ENCODE peak calls at places on chromosome 1, in ten cellular contexts. R, O, E, P, Q, C, G, V, B and J are unnamed samples.

GRCh38 chr1:24899581-24900485 is 30.2 kb downstream of the RUNX3 start:
- DNase-seq in Q (no peak), C (no peak), P (no peak), R (peak), V (no peak), G (no peak), E (no peak), O (no peak), B (peak), J (no peak)

GRCh38 chr1:1420654-1421134 is 382 bp downstream of the ANKRD65 start:
- DNase-seq in G (no peak), R (peak), C (no peak), E (no peak), P (no peak), Q (no peak), B (no peak), O (no peak), V (no peak), J (no peak)

GRCh38 chr1:221031890-221032222 is 152.6 kb downstream of the HLX start:
- DNase-seq in C (no peak), O (no peak), E (no peak), G (no peak), Q (no peak), P (no peak), V (no peak), R (no peak), B (no peak), J (no peak)

GRCh38 chr1:161792740-161793139 is 26.6 kb downstream of the ATF6 start:
- DNase-seq in C (peak), R (peak), B (no peak), V (no peak), E (peak), O (peak), Q (no peak), P (no peak), G (no peak), J (no peak)

GRCh38 chr1:164767257-164768044 is 208.5 kb downstream of the PBX1 start:
- DNase-seq in G (no peak), Q (no peak), O (no peak), P (no peak), B (no peak), R (no peak), V (no peak), C (peak), E (no peak), J (no peak)

GRCh38 chr1:22527555-22528296 is 35.6 kb upstream of the EPHA8 start:
- DNase-seq in E (no peak), O (no peak), C (no peak), P (no peak), V (no peak), B (no peak), Q (no peak), R (peak), G (no peak), J (no peak)

GRCh38 chr1:56644941-56645662 is at the start of gene PRKAA2:
- DNase-seq in G (no peak), B (peak), P (no peak), C (peak), O (no peak), V (no peak), E (peak), R (peak), Q (no peak), J (no peak)

GRCh38 chr1:6094246-6094645 is 48.6 kb downstream of the KCNAB2 start:
- DNase-seq in Q (no peak), R (no peak), P (no peak), G (no peak), C (no peak), E (no peak), B (no peak), O (no peak), V (no peak), J (no peak)

GRCh38 chr1:32605711-32606424 is 44.5 kb downstream of the ZBTB8OS start:
- DNase-seq in P (no peak), B (no peak), C (no peak), G (no peak), E (no peak), V (no peak), Q (no peak), O (no peak), R (no peak), J (no peak)